ENCODE peak calls at places on chromosomes 5 and 9, in four cellular contexts. H is psoas muscle, W is upper lobe of right lung, Q is OCI-LY7. J is an unnamed sample.
A peak's percentile ranks its signal among the peaks of the same experiment; 100 is the strongest.

GRCh38 chr9:123614503-123615258 is 258.7 kb downstream of the CRB2 start:
- DNase-seq in W (no peak), H (no peak), Q (peak; percentile 5), J (no peak)

GRCh38 chr5:1840741-1841521 is 39.7 kb downstream of the NDUFS6 start:
- DNase-seq in Q (no peak), H (no peak), W (no peak), J (no peak)

GRCh38 chr5:124747770-124748686 is 1.6 kb upstream of the ZNF608 start:
- DNase-seq in Q (peak; percentile 87), H (no peak), W (no peak), J (no peak)

GRCh38 chr9:20012232-20012631 is 223.4 kb upstream of the SLC24A2 start:
- DNase-seq in Q (no peak), W (no peak), H (no peak), J (no peak)

GRCh38 chr5:136769900-136770684 is 404.7 kb upstream of the TRPC7 start:
- DNase-seq in H (peak; percentile 57), Q (peak; percentile 62), W (peak; percentile 73), J (no peak)

GRCh38 chr9:127142931-127143464 is 20.6 kb upstream of the ANGPTL2 start:
- DNase-seq in Q (no peak), H (no peak), W (no peak), J (no peak)

GRCh38 chr9:89189215-89189614 is 10.6 kb upstream of the SHC3 start:
- DNase-seq in W (no peak), Q (no peak), H (no peak), J (no peak)

GRCh38 chr9:92265159-92265558 is 28.3 kb downstream of the IARS1 start:
- DNase-seq in W (no peak), Q (no peak), H (no peak), J (no peak)

GRCh38 chr5:111142932-111143331 is 50.8 kb downstream of the WDR36 start:
- DNase-seq in H (no peak), Q (no peak), W (no peak), J (no peak)

GRCh38 chr5:123690821-123691220 is 178.8 kb downstream of the CSNK1G3 start:
- DNase-seq in H (no peak), Q (no peak), W (no peak), J (no peak)

GRCh38 chr5:91179018-91179417 is 204.1 kb downstream of the ARRDC3 start:
- DNase-seq in W (no peak), Q (no peak), H (no peak), J (no peak)

GRCh38 chr9:87320485-87320884 is 177.2 kb upstream of the DAPK1 start:
- DNase-seq in W (no peak), H (no peak), Q (no peak), J (no peak)

GRCh38 chr5:40124367-40124766 is 555.3 kb upstream of the PTGER4 start:
- DNase-seq in Q (peak; percentile 50), H (no peak), W (no peak), J (no peak)

GRCh38 chr9:129111762-129112151 is 542 bp downstream of the PTPA start:
- DNase-seq in Q (peak; percentile 59), W (peak; percentile 77), H (no peak), J (no peak)

GRCh38 chr5:181203093-181203711 is 1.8 kb downstream of the TRIM7 start:
- DNase-seq in W (no peak), H (no peak), Q (no peak), J (no peak)

GRCh38 chr5:172052454-172053236 is 46.2 kb upstream of the FBXW11 start:
- DNase-seq in H (peak; percentile 33), Q (no peak), W (no peak), J (no peak)

GRCh38 chr5:1106385-1107166 is 5.3 kb downstream of the SLC12A7 start:
- DNase-seq in W (no peak), Q (no peak), H (no peak), J (no peak)

GRCh38 chr5:66829826-66830225 is 233.6 kb downstream of the MAST4 start:
- DNase-seq in Q (no peak), W (no peak), H (no peak), J (no peak)

GRCh38 chr5:60334281-60334713 is 365.7 kb downstream of the DEPDC1B start:
- DNase-seq in H (no peak), W (no peak), Q (no peak), J (no peak)

GRCh38 chr5:62306494-62307363 is 723 bp downstream of the KIF2A start:
- DNase-seq in W (peak; percentile 81), Q (peak; percentile 71), H (peak; percentile 42), J (peak; percentile 15)

GRCh38 chr5:172142709-172143215 is 45.3 kb downstream of the STK10 start:
- DNase-seq in H (no peak), Q (no peak), W (no peak), J (no peak)

GRCh38 chr5:139698461-139699146 is 50.5 kb downstream of the CXXC5 start:
- DNase-seq in Q (peak; percentile 52), H (peak; percentile 83), W (peak; percentile 76), J (no peak)

GRCh38 chr9:125989090-125989501 is 241.9 kb downstream of the PBX3 start:
- DNase-seq in W (peak; percentile 41), Q (no peak), H (no peak), J (no peak)

GRCh38 chr9:101485873-101486692 is 47.6 kb upstream of the RNF20 start:
- DNase-seq in Q (no peak), W (peak; percentile 66), H (peak; percentile 21), J (no peak)

GRCh38 chr9:116905131-116905724 is 218.1 kb downstream of the TRIM32 start:
- DNase-seq in Q (no peak), W (no peak), H (no peak), J (no peak)

GRCh38 chr9:118577121-118577520 is 792.1 kb downstream of the BRINP1 start:
- DNase-seq in W (no peak), Q (no peak), H (no peak), J (no peak)

GRCh38 chr9:90546200-90546599 is 96.4 kb downstream of the DIRAS2 start:
- DNase-seq in Q (no peak), W (no peak), H (no peak), J (no peak)

GRCh38 chr5:15821506-15821905 is 321.5 kb downstream of the FBXL7 start:
- DNase-seq in Q (no peak), W (no peak), H (no peak), J (no peak)

GRCh38 chr5:169956756-169957155 is 23.5 kb downstream of the INSYN2B start:
- DNase-seq in Q (no peak), H (no peak), W (no peak), J (no peak)

GRCh38 chr9:70832487-70832886 is 288.9 kb downstream of the TRPM3 start:
- DNase-seq in W (no peak), H (no peak), Q (no peak), J (no peak)

GRCh38 chr9:78366827-78367226 is 69.9 kb downstream of the PSAT1 start:
- DNase-seq in W (no peak), Q (no peak), H (no peak), J (no peak)

GRCh38 chr9:84668204-84669007 is 1.1 kb upstream of the NTRK2 start:
- DNase-seq in W (peak; percentile 76), Q (no peak), H (peak; percentile 73), J (no peak)

GRCh38 chr5:142630927-142631539 is 54.9 kb downstream of the FGF1 start:
- DNase-seq in H (no peak), W (no peak), Q (no peak), J (no peak)

GRCh38 chr5:14185336-14186131 is 42.4 kb downstream of the TRIO start:
- DNase-seq in W (no peak), H (peak; percentile 34), Q (no peak), J (no peak)

GRCh38 chr5:135578685-135579341 is at the start of gene CXCL14:
- DNase-seq in H (peak; percentile 47), Q (no peak), W (peak; percentile 71), J (no peak)

GRCh38 chr9:26786571-26786970 is 106.0 kb downstream of the CAAP1 start:
- DNase-seq in Q (no peak), H (no peak), W (no peak), J (no peak)

GRCh38 chr5:176685010-176685409 is 37.7 kb downstream of the TSPAN17 start:
- DNase-seq in W (no peak), Q (no peak), H (no peak), J (no peak)

GRCh38 chr9:12908910-12909309 is 134.1 kb downstream of the LURAP1L start:
- DNase-seq in H (no peak), Q (no peak), W (no peak), J (no peak)

GRCh38 chr5:42507451-42508092 is 84.3 kb downstream of the GHR start:
- DNase-seq in W (no peak), Q (no peak), H (no peak), J (no peak)

DNA sequence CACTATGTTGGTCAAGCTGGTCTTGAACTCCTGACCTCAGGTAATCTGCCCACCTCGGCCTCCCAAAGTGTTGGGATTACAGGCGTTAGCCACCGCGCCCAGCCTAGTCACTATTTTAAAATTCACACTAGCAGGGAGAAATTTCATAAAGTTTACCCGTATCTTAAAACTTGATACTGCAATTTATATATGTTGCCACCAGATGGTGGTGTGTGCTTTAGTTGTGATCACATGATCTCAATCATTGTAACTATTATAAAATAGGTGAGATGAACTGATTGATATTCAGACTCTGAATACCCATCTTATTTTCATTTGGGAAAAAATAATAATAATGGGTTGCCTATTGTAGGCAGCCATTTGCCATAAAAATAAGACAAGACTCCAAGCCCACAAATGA is 1330.4 kb upstream of the WWC1 start:
- DNase-seq in Q (no peak), W (no peak), H (no peak), J (no peak)
- TF ChIP-seq CTCF in Q (peak; percentile 45), W (no peak), H (no peak), J (no peak)

GRCh38 chr5:162990856-162991497 is 446.4 kb upstream of the CCNG1 start:
- DNase-seq in Q (no peak), H (no peak), W (no peak), J (no peak)
- H3K27ac ChIP-seq in Q (no peak overlapping the region), H (no peak overlapping the region), W (no peak overlapping the region), J (no peak overlapping the region)

DNA sequence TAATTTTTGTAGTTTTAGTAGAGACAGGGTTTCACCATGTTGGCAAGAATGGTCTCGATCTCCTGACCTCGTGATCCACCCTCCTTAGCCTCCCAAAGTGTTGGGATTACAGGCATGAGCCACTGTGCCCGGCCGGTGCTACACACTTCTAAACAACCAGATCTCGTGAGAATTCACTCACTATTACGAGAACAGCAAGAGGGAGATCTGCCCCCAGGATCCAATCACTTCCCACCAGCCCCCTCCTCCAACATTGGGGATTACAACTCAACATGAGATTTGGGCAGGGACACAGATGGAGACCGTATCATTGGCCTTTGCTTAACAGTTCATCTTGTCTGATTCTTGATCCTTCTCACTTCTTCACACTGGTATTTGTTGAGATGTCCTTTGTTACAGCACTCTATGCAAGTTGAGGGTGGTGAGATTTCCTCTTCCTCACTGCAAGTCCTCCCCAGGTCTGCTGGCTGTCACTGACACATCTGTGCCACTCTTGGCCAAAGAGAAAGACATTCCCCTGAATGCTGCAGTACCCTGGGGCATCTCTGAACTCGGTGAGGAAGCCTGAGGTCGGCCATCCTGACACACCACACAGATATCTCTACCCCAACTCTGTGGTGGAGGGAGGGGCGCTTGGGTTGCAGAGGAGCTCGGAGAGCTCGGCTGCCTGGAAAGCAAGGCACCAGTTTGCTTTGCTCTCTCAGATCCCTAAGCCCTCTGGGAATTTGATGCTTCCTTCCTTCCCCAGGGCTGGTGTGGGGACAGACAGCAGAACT is 4.2 kb upstream of the SUB1 start:
- DNase-seq in W (no peak), H (no peak), Q (no peak), J (no peak)
- H3K4me1 ChIP-seq in W (peaks cover 14% of the 10 kb centered on the region), H (no peaks in the 10 kb centered on the region), Q (peaks cover 30% of the 10 kb centered on the region), J (no peaks in the 10 kb centered on the region)

GRCh38 chr9:137575382-137575724 is 3.4 kb downstream of the DPH7 start:
- DNase-seq in W (no peak), H (no peak), Q (peak; percentile 33), J (no peak)
- TF ChIP-seq CTCF in W (no peak), H (no peak), Q (no peak), J (no peak)